ENCODE peak calls at places on chromosomes 16 and 17, in four cellular contexts. Q is HAP-1, B is left cardiac atrium, K is adipocyte. I is an unnamed sample.

GRCh38 chr17:77869665-77870132 is 88.8 kb upstream of the TNRC6C start:
- DNase-seq in B (peak), K (no peak), Q (no peak), I (no peak)

GRCh38 chr16:25270577-25270976 is 12.9 kb upstream of the ZKSCAN2 start:
- DNase-seq in Q (no peak), K (no peak), B (no peak), I (peak)

GRCh38 chr16:58198022-58198683 is at the start of gene CSNK2A2:
- DNase-seq in B (peak), K (peak), Q (peak), I (peak)

GRCh38 chr17:63185420-63185819 is 219.4 kb downstream of the TANC2 start:
- DNase-seq in B (no peak), Q (no peak), K (peak), I (no peak)

GRCh38 chr16:71421911-71422310 is 19.9 kb downstream of the TLE7 start:
- DNase-seq in K (no peak), B (no peak), Q (peak), I (no peak)

GRCh38 chr17:49063652-49064051 is 66.5 kb downstream of the IGF2BP1 start:
- DNase-seq in Q (no peak), K (peak), B (no peak), I (no peak)

GRCh38 chr17:47205419-47205963 is 3.7 kb upstream of the MYL4 start:
- DNase-seq in Q (no peak), B (peak), K (peak), I (peak)

GRCh38 chr17:72150632-72151460 is 30.0 kb downstream of the SOX9 start:
- DNase-seq in K (no peak), Q (no peak), B (no peak), I (peak)

GRCh38 chr17:81918762-81919545 is 978 bp upstream of the SIRT7 start:
- DNase-seq in Q (no peak), B (no peak), K (no peak), I (no peak)

GRCh38 chr17:35875439-35876139 is 4.6 kb downstream of the CCL5 start:
- DNase-seq in K (no peak), B (no peak), Q (no peak), I (no peak)

GRCh38 chr17:9020096-9020823 is 1.1 kb upstream of the NTN1 start:
- DNase-seq in K (no peak), Q (no peak), B (no peak), I (no peak)

GRCh38 chr16:65532218-65532617 is 410.4 kb upstream of the CDH11 start:
- DNase-seq in B (no peak), K (peak), Q (no peak), I (no peak)

GRCh38 chr16:67013823-67014640 is 14.9 kb upstream of the CBFB start:
- DNase-seq in Q (peak), B (peak), K (peak), I (no peak)

GRCh38 chr17:79865351-79866210 is 26.3 kb upstream of the CBX4 start:
- DNase-seq in Q (no peak), K (no peak), B (peak), I (no peak)

GRCh38 chr16:74321356-74321755 is 24.7 kb downstream of the PSMD7 start:
- DNase-seq in K (no peak), B (no peak), Q (no peak), I (no peak)

GRCh38 chr17:77841742-77842141 is 116.8 kb upstream of the TNRC6C start:
- DNase-seq in Q (no peak), B (peak), K (no peak), I (no peak)

GRCh38 chr16:1964046-1964505 is 550 bp downstream of the RPS2 start:
- DNase-seq in K (peak), Q (peak), B (peak), I (no peak)

GRCh38 chr16:10978846-10979446 is 34.6 kb downstream of the CLEC16A start:
- DNase-seq in K (no peak), B (no peak), Q (no peak), I (no peak)

GRCh38 chr17:49690256-49690655 is 12.4 kb upstream of the SPOP start:
- DNase-seq in K (no peak), Q (no peak), B (no peak), I (no peak)

GRCh38 chr17:81142301-81143199 is 22.8 kb upstream of the PVALEF start:
- DNase-seq in Q (peak), B (peak), K (peak), I (peak)

GRCh38 chr16:2511128-2511785 is 2.5 kb upstream of the ATP6V0C start:
- DNase-seq in K (peak), Q (no peak), B (peak), I (no peak)

GRCh38 chr16:24800586-24800985 is 45.2 kb upstream of the SLC5A11 start:
- DNase-seq in Q (peak), B (no peak), K (no peak), I (no peak)

GRCh38 chr16:24652209-24652712 is 77.2 kb upstream of the TNRC6A start:
- DNase-seq in K (no peak), Q (no peak), B (no peak), I (no peak)

GRCh38 chr17:80364091-80364691 is 50.8 kb upstream of the ENDOV start:
- DNase-seq in B (no peak), Q (peak), K (peak), I (no peak)